ENCODE peak calls at places on chromosomes 6 and 20, in eight cellular contexts. P is astrocyte, O is OCI-LY7, U is HL-60, I is upper lobe of left lung, Z is endothelial cell of umbilical vein, A is HepG2, S is HCT116. Q is an unnamed sample.

GRCh38 chr20:34175879-34176278 is 63.8 kb upstream of the EIF2S2 start:
- DNase-seq in Z (no peak), S (no peak), U (no peak), O (no peak), I (no peak), P (no peak), A (no peak), Q (no peak)

GRCh38 chr6:44180886-44181285 is 22.3 kb downstream of the CAPN11 start:
- DNase-seq in P (no peak), A (no peak), I (no peak), O (no peak), S (no peak), Z (no peak), U (no peak), Q (no peak)

GRCh38 chr6:133814797-133815196 is 74.1 kb upstream of the TCF21 start:
- DNase-seq in A (no peak), I (no peak), P (peak; percentile 45), O (no peak), S (peak; percentile 6), U (no peak), Z (no peak), Q (peak; percentile 36)

GRCh38 chr20:56389807-56390206 is 2.2 kb downstream of the AURKA start:
- DNase-seq in P (no peak), O (no peak), S (no peak), I (no peak), Z (no peak), A (no peak), U (no peak), Q (no peak)

GRCh38 chr20:62377615-62378085 is 9.3 kb upstream of the RPS21 start:
- DNase-seq in U (no peak), Z (no peak), O (no peak), S (no peak), I (no peak), P (no peak), A (no peak), Q (peak; percentile 86)

GRCh38 chr20:51221791-51222408 is 199.0 kb upstream of the KCNG1 start:
- DNase-seq in S (peak; percentile 40), U (no peak), Z (peak; percentile 38), A (no peak), I (no peak), P (no peak), O (no peak), Q (no peak)

GRCh38 chr6:134621858-134622257 is 303.9 kb upstream of the SGK1 start:
- DNase-seq in P (peak; percentile 16), O (no peak), I (peak; percentile 72), A (no peak), U (no peak), S (no peak), Z (no peak), Q (no peak)

GRCh38 chr6:148750826-148751225 is 4.0 kb downstream of the UST start:
- DNase-seq in A (no peak), U (no peak), I (peak; percentile 73), P (peak; percentile 58), O (no peak), Z (no peak), S (no peak), Q (no peak)

DNA sequence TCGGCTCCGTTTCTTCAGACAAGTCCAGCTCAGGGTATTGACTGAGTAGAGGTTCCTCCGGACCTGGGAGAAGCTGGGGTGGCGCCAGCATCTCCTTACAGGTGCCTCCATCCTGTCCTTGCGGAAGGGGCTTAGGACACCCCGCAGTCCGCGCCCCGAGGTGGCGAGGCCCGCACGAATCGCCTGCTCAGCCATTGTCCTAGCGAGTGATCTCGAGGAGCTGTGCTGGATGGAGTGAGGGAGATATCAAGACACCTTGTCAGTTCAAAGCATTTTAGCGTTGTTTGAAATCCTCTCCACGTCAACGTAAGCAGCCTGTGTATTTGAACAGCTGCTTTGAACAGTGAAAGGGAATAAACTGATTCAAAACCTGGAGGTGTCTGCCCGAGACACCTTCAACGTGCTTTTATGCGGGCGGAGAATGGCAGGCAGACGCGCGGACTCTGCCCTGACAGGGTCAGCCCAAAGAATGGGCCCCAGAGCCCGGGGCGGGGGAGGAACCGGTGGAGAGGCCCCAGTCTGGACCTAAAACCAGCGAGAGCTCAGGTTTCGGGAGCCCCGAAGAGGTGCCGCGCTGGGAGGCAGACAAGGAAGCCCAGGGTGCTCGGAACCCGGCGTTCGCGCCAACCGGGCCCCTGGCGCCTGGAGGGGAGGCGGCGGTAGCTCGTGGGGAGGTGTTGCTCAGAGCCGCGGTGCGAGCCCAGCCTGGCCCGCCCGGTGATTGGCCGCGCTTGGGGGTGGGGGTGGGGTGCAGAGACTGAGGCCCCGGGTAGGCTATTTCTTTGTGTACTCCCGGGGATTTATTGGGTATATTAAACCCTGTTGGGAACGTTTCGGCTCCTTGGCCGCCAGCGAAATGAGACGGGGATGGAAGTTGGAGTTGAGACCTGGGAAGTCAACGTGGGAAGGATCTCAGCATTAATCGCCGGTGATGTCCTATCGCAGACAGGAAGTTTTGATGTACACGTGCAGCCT is 3.0 kb upstream of the POU3F2 start:
- DNase-seq in P (no peak), Z (no peak), U (no peak), I (no peak), S (no peak), O (no peak), A (no peak), Q (no peak)
- H3K27ac ChIP-seq in P (no peak overlapping the region), Z (no peak overlapping the region), U (no peak overlapping the region), I (no peak overlapping the region), S (no peak overlapping the region), O (no peak overlapping the region), A (no peak overlapping the region), Q (no peak overlapping the region)

GRCh38 chr20:37845261-37845681 is 57.7 kb upstream of the VSTM2L start:
- DNase-seq in O (no peak), A (no peak), P (no peak), U (no peak), Z (no peak), S (no peak), I (no peak), Q (no peak)
- H3K4me3 ChIP-seq in O (no peak overlapping the region), A (no peak overlapping the region), P (no peak overlapping the region), U (no peak overlapping the region), Z (no peak overlapping the region), S (no peak overlapping the region), I (no peak overlapping the region), Q (no peak overlapping the region)

GRCh38 chr20:12265662-12266061 is 348.0 kb downstream of the BTBD3 start:
- DNase-seq in S (no peak), P (no peak), A (no peak), Z (no peak), I (no peak), O (no peak), U (no peak), Q (no peak)

GRCh38 chr20:12269579-12269978 is 351.9 kb downstream of the BTBD3 start:
- DNase-seq in Z (no peak), I (no peak), O (no peak), A (no peak), S (no peak), P (no peak), U (no peak), Q (no peak)

GRCh38 chr20:12276011-12276673 is 358.4 kb downstream of the BTBD3 start:
- DNase-seq in U (no peak), A (no peak), O (no peak), S (no peak), P (no peak), Z (no peak), I (no peak), Q (no peak)

GRCh38 chr20:12270863-12271262 is 353.2 kb downstream of the BTBD3 start:
- DNase-seq in A (no peak), Z (no peak), I (no peak), P (no peak), U (no peak), O (no peak), S (no peak), Q (no peak)
- TF ChIP-seq CTCF in A (no peak), Z (no peak), I (no peak), P (no peak), U (no peak), O (no peak), S (no peak), Q (no peak)

DNA sequence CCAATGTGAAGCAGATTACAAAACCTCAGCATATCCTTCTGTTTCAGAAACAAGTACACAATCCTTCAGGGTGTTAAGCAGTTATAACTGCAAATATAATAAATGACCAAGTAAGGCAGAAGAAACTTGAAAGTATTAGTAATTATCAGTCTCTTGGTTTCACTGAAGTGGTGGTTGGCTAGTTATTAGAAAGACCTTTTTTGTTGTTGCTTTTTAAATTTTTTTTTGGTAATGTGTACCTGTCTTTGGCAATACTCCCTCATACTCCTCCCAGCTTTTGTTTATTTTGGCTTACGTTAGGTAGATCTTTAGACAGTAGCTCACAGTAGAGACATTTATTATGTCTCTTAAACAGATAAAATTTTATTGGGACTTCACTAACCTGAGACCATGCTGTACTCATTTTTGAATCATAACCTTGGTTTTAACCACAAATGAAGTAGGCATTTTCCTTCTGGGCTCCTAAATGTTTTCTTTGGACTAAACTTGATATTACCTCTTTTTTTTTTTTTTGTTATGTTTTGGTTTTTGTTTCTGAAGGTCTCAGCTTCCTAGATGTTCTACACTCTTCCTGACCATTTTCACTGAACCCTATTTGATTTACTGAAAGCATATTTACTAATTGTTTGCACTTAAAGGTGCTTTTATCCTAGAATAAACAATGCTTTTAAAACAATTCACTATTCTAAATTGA is 6.4 kb downstream of the CD2AP start:
- DNase-seq in O (no peak), S (no peak), Z (peak; percentile 29), A (peak; percentile 31), U (no peak), P (peak; percentile 84), I (no peak), Q (no peak)
- H3K27ac ChIP-seq in O (no peak overlapping the region), S (peak overlapping the region; percentile 46), Z (no peak overlapping the region), A (peak overlapping the region; percentile 19), U (no peak overlapping the region), P (peak overlapping the region; percentile 94), I (no peak overlapping the region), Q (no peak overlapping the region)

GRCh38 chr6:33018904-33019303 is 9.5 kb upstream of the HLA-DOA start:
- DNase-seq in Z (peak; percentile 67), P (no peak), O (no peak), I (peak; percentile 95), S (no peak), A (no peak), U (peak; percentile 52), Q (peak; percentile 79)

GRCh38 chr6:33019358-33019757 is 10.0 kb upstream of the HLA-DOA start:
- DNase-seq in S (no peak), A (no peak), O (no peak), Z (no peak), U (no peak), I (no peak), P (no peak), Q (no peak)

GRCh38 chr6:33017024-33017423 is 7.6 kb upstream of the HLA-DOA start:
- DNase-seq in A (no peak), O (no peak), I (no peak), U (no peak), S (no peak), P (no peak), Z (no peak), Q (no peak)

GRCh38 chr6:33017694-33018353 is 8.4 kb upstream of the HLA-DOA start:
- DNase-seq in O (no peak), A (no peak), S (no peak), Z (no peak), P (no peak), I (no peak), U (no peak), Q (no peak)

GRCh38 chr6:33018418-33018817 is 9.0 kb upstream of the HLA-DOA start:
- DNase-seq in P (no peak), Z (no peak), A (no peak), I (no peak), O (no peak), S (no peak), U (no peak), Q (no peak)
- H3K4me3 ChIP-seq in P (no peak overlapping the region), Z (no peak overlapping the region), A (no peak overlapping the region), I (no peak overlapping the region), O (no peak overlapping the region), S (no peak overlapping the region), U (no peak overlapping the region), Q (peak overlapping the region; percentile 32)

Q was measured in tibial artery.